ENCODE peak calls at places on chromosomes 13 and 19, in nine cellular contexts. One of them, this sample, is unnamed.

GRCh38 chr13:111952814-111953213 is 114.1 kb upstream of the SOX1 start:
- DNase-seq in stimulated activated CD8-positive, alpha-beta memory T cell treated with anti-CD3 and anti-CD28 coated beads, Interleukin-4, amount 100 ng/mL, for 24 hours: no peak
- DNase-seq in CD8-positive, alpha-beta memory T cell: no peak
- DNase-seq in activated gamma-delta T cell: no peak
- DNase-seq in neural progenitor cell: no peak
- DNase-seq in left ventricle myocardium inferior: no peak
- DNase-seq in SW 1271: no peak
- DNase-seq in Daoy: no peak
- DNase-seq in fibroblast of lung: no peak
- DNase-seq in this sample: no peak

GRCh38 chr13:31945202-31945978 is 86.2 kb upstream of the FRY start:
- DNase-seq in neural progenitor cell: peak; percentile 41
- DNase-seq in fibroblast of lung: peak; percentile 74
- DNase-seq in CD8-positive, alpha-beta memory T cell: no peak
- DNase-seq in Daoy: peak; percentile 74
- DNase-seq in left ventricle myocardium inferior: peak; percentile 66
- DNase-seq in activated gamma-delta T cell: no peak
- DNase-seq in stimulated activated CD8-positive, alpha-beta memory T cell treated with anti-CD3 and anti-CD28 coated beads, Interleukin-4, amount 100 ng/mL, for 24 hours: no peak
- DNase-seq in SW 1271: no peak
- DNase-seq in this sample: no peak

GRCh38 chr19:19262190-19263057 is 10.7 kb downstream of the TM6SF2 start:
- DNase-seq in fibroblast of lung: no peak
- DNase-seq in CD8-positive, alpha-beta memory T cell: no peak
- DNase-seq in left ventricle myocardium inferior: no peak
- DNase-seq in stimulated activated CD8-positive, alpha-beta memory T cell treated with anti-CD3 and anti-CD28 coated beads, Interleukin-4, amount 100 ng/mL, for 24 hours: no peak
- DNase-seq in Daoy: no peak
- DNase-seq in neural progenitor cell: peak; percentile 59
- DNase-seq in activated gamma-delta T cell: no peak
- DNase-seq in SW 1271: no peak
- DNase-seq in this sample: no peak

GRCh38 chr13:114107686-114108081 is 24.7 kb downstream of the RASA3 start:
- DNase-seq in neural progenitor cell: no peak
- DNase-seq in left ventricle myocardium inferior: peak; percentile 60
- DNase-seq in Daoy: peak; percentile 73
- DNase-seq in fibroblast of lung: peak; percentile 87
- DNase-seq in activated gamma-delta T cell: no peak
- DNase-seq in stimulated activated CD8-positive, alpha-beta memory T cell treated with anti-CD3 and anti-CD28 coated beads, Interleukin-4, amount 100 ng/mL, for 24 hours: no peak
- DNase-seq in CD8-positive, alpha-beta memory T cell: no peak
- DNase-seq in SW 1271: no peak
- DNase-seq in this sample: no peak

GRCh38 chr19:41912899-41913475 is 15.3 kb downstream of the ERFL start:
- DNase-seq in SW 1271: no peak
- DNase-seq in left ventricle myocardium inferior: no peak
- DNase-seq in fibroblast of lung: no peak
- DNase-seq in Daoy: no peak
- DNase-seq in neural progenitor cell: peak; percentile 51
- DNase-seq in stimulated activated CD8-positive, alpha-beta memory T cell treated with anti-CD3 and anti-CD28 coated beads, Interleukin-4, amount 100 ng/mL, for 24 hours: no peak
- DNase-seq in CD8-positive, alpha-beta memory T cell: no peak
- DNase-seq in activated gamma-delta T cell: no peak
- DNase-seq in this sample: no peak

GRCh38 chr19:30224689-30225606 is 147.2 kb upstream of the ZNF536 start:
- DNase-seq in left ventricle myocardium inferior: no peak
- DNase-seq in CD8-positive, alpha-beta memory T cell: no peak
- DNase-seq in SW 1271: no peak
- DNase-seq in Daoy: peak; percentile 59
- DNase-seq in activated gamma-delta T cell: no peak
- DNase-seq in stimulated activated CD8-positive, alpha-beta memory T cell treated with anti-CD3 and anti-CD28 coated beads, Interleukin-4, amount 100 ng/mL, for 24 hours: no peak
- DNase-seq in fibroblast of lung: no peak
- DNase-seq in neural progenitor cell: peak; percentile 64
- DNase-seq in this sample: no peak

GRCh38 chr13:65926750-65927171 is 1303.4 kb downstream of the PCDH9 start:
- DNase-seq in fibroblast of lung: no peak
- DNase-seq in SW 1271: no peak
- DNase-seq in left ventricle myocardium inferior: peak; percentile 38
- DNase-seq in stimulated activated CD8-positive, alpha-beta memory T cell treated with anti-CD3 and anti-CD28 coated beads, Interleukin-4, amount 100 ng/mL, for 24 hours: no peak
- DNase-seq in activated gamma-delta T cell: no peak
- DNase-seq in Daoy: no peak
- DNase-seq in CD8-positive, alpha-beta memory T cell: no peak
- DNase-seq in neural progenitor cell: peak; percentile 60
- DNase-seq in this sample: no peak

GRCh38 chr19:54873990-54874389 is at the start of gene FCAR:
- DNase-seq in fibroblast of lung: no peak
- DNase-seq in SW 1271: no peak
- DNase-seq in left ventricle myocardium inferior: no peak
- DNase-seq in activated gamma-delta T cell: no peak
- DNase-seq in Daoy: no peak
- DNase-seq in CD8-positive, alpha-beta memory T cell: no peak
- DNase-seq in neural progenitor cell: no peak
- DNase-seq in stimulated activated CD8-positive, alpha-beta memory T cell treated with anti-CD3 and anti-CD28 coated beads, Interleukin-4, amount 100 ng/mL, for 24 hours: no peak
- DNase-seq in this sample: no peak

GRCh38 chr13:112576191-112576590 is 11.8 kb downstream of the TUBGCP3 start:
- DNase-seq in CD8-positive, alpha-beta memory T cell: no peak
- DNase-seq in activated gamma-delta T cell: no peak
- DNase-seq in SW 1271: no peak
- DNase-seq in stimulated activated CD8-positive, alpha-beta memory T cell treated with anti-CD3 and anti-CD28 coated beads, Interleukin-4, amount 100 ng/mL, for 24 hours: no peak
- DNase-seq in fibroblast of lung: no peak
- DNase-seq in neural progenitor cell: no peak
- DNase-seq in Daoy: no peak
- DNase-seq in left ventricle myocardium inferior: no peak
- DNase-seq in this sample: no peak

GRCh38 chr13:111519041-111519440 is 198.6 kb downstream of the TEX29 start:
- DNase-seq in fibroblast of lung: no peak
- DNase-seq in left ventricle myocardium inferior: no peak
- DNase-seq in stimulated activated CD8-positive, alpha-beta memory T cell treated with anti-CD3 and anti-CD28 coated beads, Interleukin-4, amount 100 ng/mL, for 24 hours: no peak
- DNase-seq in SW 1271: no peak
- DNase-seq in CD8-positive, alpha-beta memory T cell: no peak
- DNase-seq in activated gamma-delta T cell: no peak
- DNase-seq in neural progenitor cell: no peak
- DNase-seq in Daoy: no peak
- DNase-seq in this sample: no peak

GRCh38 chr13:114142640-114143490 is 10.4 kb upstream of the RASA3 start:
- DNase-seq in fibroblast of lung: no peak
- DNase-seq in Daoy: no peak
- DNase-seq in stimulated activated CD8-positive, alpha-beta memory T cell treated with anti-CD3 and anti-CD28 coated beads, Interleukin-4, amount 100 ng/mL, for 24 hours: no peak
- DNase-seq in SW 1271: no peak
- DNase-seq in activated gamma-delta T cell: peak; percentile 48
- DNase-seq in neural progenitor cell: no peak
- DNase-seq in CD8-positive, alpha-beta memory T cell: peak; percentile 91
- DNase-seq in left ventricle myocardium inferior: no peak
- DNase-seq in this sample: no peak

GRCh38 chr19:12782424-12783225 is 7.3 kb upstream of the HOOK2 start:
- DNase-seq in SW 1271: no peak
- DNase-seq in stimulated activated CD8-positive, alpha-beta memory T cell treated with anti-CD3 and anti-CD28 coated beads, Interleukin-4, amount 100 ng/mL, for 24 hours: peak; percentile 89
- DNase-seq in left ventricle myocardium inferior: peak; percentile 92
- DNase-seq in activated gamma-delta T cell: peak; percentile 95
- DNase-seq in neural progenitor cell: peak; percentile 67
- DNase-seq in fibroblast of lung: peak; percentile 83
- DNase-seq in Daoy: peak; percentile 89
- DNase-seq in CD8-positive, alpha-beta memory T cell: peak; percentile 99
- DNase-seq in this sample: no peak

GRCh38 chr13:52862358-52863206 is 14.1 kb upstream of the PCDH8 start:
- DNase-seq in neural progenitor cell: peak; percentile 64
- DNase-seq in stimulated activated CD8-positive, alpha-beta memory T cell treated with anti-CD3 and anti-CD28 coated beads, Interleukin-4, amount 100 ng/mL, for 24 hours: no peak
- DNase-seq in Daoy: no peak
- DNase-seq in activated gamma-delta T cell: no peak
- DNase-seq in CD8-positive, alpha-beta memory T cell: no peak
- DNase-seq in fibroblast of lung: no peak
- DNase-seq in SW 1271: no peak
- DNase-seq in left ventricle myocardium inferior: no peak
- DNase-seq in this sample: peak; percentile 7

GRCh38 chr13:71798723-71799122 is 68.3 kb downstream of the DACH1 start:
- DNase-seq in activated gamma-delta T cell: no peak
- DNase-seq in Daoy: no peak
- DNase-seq in neural progenitor cell: peak; percentile 37
- DNase-seq in CD8-positive, alpha-beta memory T cell: no peak
- DNase-seq in left ventricle myocardium inferior: no peak
- DNase-seq in SW 1271: no peak
- DNase-seq in stimulated activated CD8-positive, alpha-beta memory T cell treated with anti-CD3 and anti-CD28 coated beads, Interleukin-4, amount 100 ng/mL, for 24 hours: no peak
- DNase-seq in fibroblast of lung: no peak
- DNase-seq in this sample: no peak

GRCh38 chr19:9885077-9885552 is 50.0 kb downstream of the PIN1 start:
- DNase-seq in fibroblast of lung: peak; percentile 23
- DNase-seq in CD8-positive, alpha-beta memory T cell: no peak
- DNase-seq in SW 1271: no peak
- DNase-seq in activated gamma-delta T cell: no peak
- DNase-seq in neural progenitor cell: no peak
- DNase-seq in Daoy: no peak
- DNase-seq in left ventricle myocardium inferior: peak; percentile 41
- DNase-seq in stimulated activated CD8-positive, alpha-beta memory T cell treated with anti-CD3 and anti-CD28 coated beads, Interleukin-4, amount 100 ng/mL, for 24 hours: no peak
- DNase-seq in this sample: no peak

GRCh38 chr19:1765182-1765903 is 12.0 kb downstream of the ONECUT3 start:
- DNase-seq in CD8-positive, alpha-beta memory T cell: no peak
- DNase-seq in neural progenitor cell: no peak
- DNase-seq in fibroblast of lung: no peak
- DNase-seq in Daoy: no peak
- DNase-seq in activated gamma-delta T cell: no peak
- DNase-seq in left ventricle myocardium inferior: no peak
- DNase-seq in stimulated activated CD8-positive, alpha-beta memory T cell treated with anti-CD3 and anti-CD28 coated beads, Interleukin-4, amount 100 ng/mL, for 24 hours: no peak
- DNase-seq in SW 1271: no peak
- DNase-seq in this sample: no peak

GRCh38 chr13:91141619-91142061 is 205.8 kb upstream of the MIR17HG start:
- DNase-seq in activated gamma-delta T cell: no peak
- DNase-seq in Daoy: no peak
- DNase-seq in neural progenitor cell: no peak
- DNase-seq in SW 1271: no peak
- DNase-seq in left ventricle myocardium inferior: no peak
- DNase-seq in fibroblast of lung: no peak
- DNase-seq in CD8-positive, alpha-beta memory T cell: no peak
- DNase-seq in stimulated activated CD8-positive, alpha-beta memory T cell treated with anti-CD3 and anti-CD28 coated beads, Interleukin-4, amount 100 ng/mL, for 24 hours: no peak
- DNase-seq in this sample: no peak

GRCh38 chr13:21504379-21504778 is 45.3 kb upstream of the ZDHHC20 start:
- DNase-seq in SW 1271: no peak
- DNase-seq in Daoy: no peak
- DNase-seq in stimulated activated CD8-positive, alpha-beta memory T cell treated with anti-CD3 and anti-CD28 coated beads, Interleukin-4, amount 100 ng/mL, for 24 hours: no peak
- DNase-seq in neural progenitor cell: no peak
- DNase-seq in activated gamma-delta T cell: no peak
- DNase-seq in CD8-positive, alpha-beta memory T cell: no peak
- DNase-seq in left ventricle myocardium inferior: no peak
- DNase-seq in fibroblast of lung: no peak
- DNase-seq in this sample: no peak

GRCh38 chr19:29795461-29795860 is 16.3 kb upstream of the CCNE1 start:
- DNase-seq in left ventricle myocardium inferior: no peak
- DNase-seq in fibroblast of lung: no peak
- DNase-seq in stimulated activated CD8-positive, alpha-beta memory T cell treated with anti-CD3 and anti-CD28 coated beads, Interleukin-4, amount 100 ng/mL, for 24 hours: no peak
- DNase-seq in SW 1271: no peak
- DNase-seq in CD8-positive, alpha-beta memory T cell: no peak
- DNase-seq in Daoy: no peak
- DNase-seq in activated gamma-delta T cell: no peak
- DNase-seq in neural progenitor cell: no peak
- DNase-seq in this sample: no peak

GRCh38 chr19:40763963-40764362 is 11.4 kb upstream of the MIA start:
- DNase-seq in SW 1271: no peak
- DNase-seq in Daoy: no peak
- DNase-seq in activated gamma-delta T cell: no peak
- DNase-seq in stimulated activated CD8-positive, alpha-beta memory T cell treated with anti-CD3 and anti-CD28 coated beads, Interleukin-4, amount 100 ng/mL, for 24 hours: no peak
- DNase-seq in fibroblast of lung: no peak
- DNase-seq in CD8-positive, alpha-beta memory T cell: no peak
- DNase-seq in left ventricle myocardium inferior: no peak
- DNase-seq in neural progenitor cell: no peak
- DNase-seq in this sample: no peak

GRCh38 chr19:33878912-33879810 is 82.5 kb downstream of the KCTD15 start:
- DNase-seq in neural progenitor cell: no peak
- DNase-seq in Daoy: no peak
- DNase-seq in left ventricle myocardium inferior: no peak
- DNase-seq in stimulated activated CD8-positive, alpha-beta memory T cell treated with anti-CD3 and anti-CD28 coated beads, Interleukin-4, amount 100 ng/mL, for 24 hours: no peak
- DNase-seq in CD8-positive, alpha-beta memory T cell: no peak
- DNase-seq in fibroblast of lung: no peak
- DNase-seq in SW 1271: no peak
- DNase-seq in activated gamma-delta T cell: no peak
- DNase-seq in this sample: no peak

GRCh38 chr13:50783940-50784339 is 59.6 kb downstream of the DLEU7 start:
- DNase-seq in activated gamma-delta T cell: no peak
- DNase-seq in stimulated activated CD8-positive, alpha-beta memory T cell treated with anti-CD3 and anti-CD28 coated beads, Interleukin-4, amount 100 ng/mL, for 24 hours: no peak
- DNase-seq in Daoy: no peak
- DNase-seq in fibroblast of lung: no peak
- DNase-seq in neural progenitor cell: no peak
- DNase-seq in left ventricle myocardium inferior: no peak
- DNase-seq in SW 1271: no peak
- DNase-seq in CD8-positive, alpha-beta memory T cell: no peak
- DNase-seq in this sample: no peak

GRCh38 chr13:51284339-51284738 is 55.2 kb upstream of the SERPINE3 start:
- DNase-seq in fibroblast of lung: no peak
- DNase-seq in activated gamma-delta T cell: no peak
- DNase-seq in left ventricle myocardium inferior: no peak
- DNase-seq in stimulated activated CD8-positive, alpha-beta memory T cell treated with anti-CD3 and anti-CD28 coated beads, Interleukin-4, amount 100 ng/mL, for 24 hours: no peak
- DNase-seq in Daoy: no peak
- DNase-seq in CD8-positive, alpha-beta memory T cell: no peak
- DNase-seq in SW 1271: no peak
- DNase-seq in neural progenitor cell: no peak
- DNase-seq in this sample: no peak

GRCh38 chr13:112447761-112448603 is 71.8 kb downstream of the SPACA7 start:
- DNase-seq in left ventricle myocardium inferior: no peak
- DNase-seq in neural progenitor cell: no peak
- DNase-seq in CD8-positive, alpha-beta memory T cell: no peak
- DNase-seq in Daoy: no peak
- DNase-seq in SW 1271: no peak
- DNase-seq in stimulated activated CD8-positive, alpha-beta memory T cell treated with anti-CD3 and anti-CD28 coated beads, Interleukin-4, amount 100 ng/mL, for 24 hours: no peak
- DNase-seq in activated gamma-delta T cell: no peak
- DNase-seq in fibroblast of lung: no peak
- DNase-seq in this sample: no peak

GRCh38 chr19:21328402-21328801 is 808 bp downstream of the ZNF708 start:
- DNase-seq in CD8-positive, alpha-beta memory T cell: no peak
- DNase-seq in SW 1271: no peak
- DNase-seq in Daoy: no peak
- DNase-seq in fibroblast of lung: peak; percentile 6
- DNase-seq in left ventricle myocardium inferior: no peak
- DNase-seq in stimulated activated CD8-positive, alpha-beta memory T cell treated with anti-CD3 and anti-CD28 coated beads, Interleukin-4, amount 100 ng/mL, for 24 hours: no peak
- DNase-seq in neural progenitor cell: peak; percentile 68
- DNase-seq in activated gamma-delta T cell: no peak
- DNase-seq in this sample: no peak

GRCh38 chr19:44447864-44448674 is at the start of gene ZNF229:
- DNase-seq in stimulated activated CD8-positive, alpha-beta memory T cell treated with anti-CD3 and anti-CD28 coated beads, Interleukin-4, amount 100 ng/mL, for 24 hours: peak; percentile 57
- DNase-seq in neural progenitor cell: peak; percentile 95
- DNase-seq in fibroblast of lung: peak; percentile 98
- DNase-seq in left ventricle myocardium inferior: peak; percentile 88
- DNase-seq in Daoy: peak; percentile 92
- DNase-seq in activated gamma-delta T cell: no peak
- DNase-seq in CD8-positive, alpha-beta memory T cell: peak; percentile 77
- DNase-seq in SW 1271: peak; percentile 72
- DNase-seq in this sample: peak; percentile 73

This sample was measured in Panc1.